ENCODE peak calls at places on chromosomes 6 and 20, in five cellular contexts. D, U, I, X and G are unnamed samples.

GRCh38 chr6:113065606-113066005 is 718.5 kb downstream of the RFPL4B start:
- DNase-seq in D (no peak), U (no peak), I (peak; percentile 84), X (no peak), G (no peak)

GRCh38 chr20:43846516-43846905 is 68.1 kb upstream of the TOX2 start:
- DNase-seq in D (no peak), U (no peak), I (no peak), X (no peak), G (no peak)

GRCh38 chr6:6315660-6316059 is 4.8 kb downstream of the F13A1 start:
- DNase-seq in D (no peak), U (peak; percentile 44), I (peak; percentile 45), X (no peak), G (no peak)

GRCh38 chr6:73642530-73642929 is 11.3 kb downstream of the SLC17A5 start:
- DNase-seq in D (no peak), U (no peak), I (no peak), X (no peak), G (no peak)

GRCh38 chr6:163284151-163284550 is 130.4 kb upstream of the QKI start:
- DNase-seq in D (no peak), U (no peak), I (peak; percentile 1), X (no peak), G (no peak)

GRCh38 chr6:165883851-165884640 is 221.0 kb upstream of the PDE10A start:
- DNase-seq in D (no peak), U (no peak), I (peak; percentile 4), X (no peak), G (no peak)

GRCh38 chr6:79946242-79946641 is 1.1 kb downstream of the ELOVL4 start:
- DNase-seq in D (no peak), U (no peak), I (peak; percentile 40), X (no peak), G (no peak)

GRCh38 chr6:83921315-83921714 is 61.8 kb downstream of the CYB5R4 start:
- DNase-seq in D (no peak), U (no peak), I (no peak), X (no peak), G (no peak)